ENCODE peak calls at places on chromosomes 11 and 22, in six cellular contexts. S is progenitor cell of endocrine pancreas; V is T-helper 1 cell; M is brain microvascular endothelial cell; X is RWPE1; O is CD4-positive, CD25-positive, alpha-beta regulatory T cell. Y is an unnamed sample.

GRCh38 chr22:24580276-24580675 is 12.6 kb downstream of the LRRC75B start:
- DNase-seq in S (no peak), X (peak), O (no peak), V (no peak), M (no peak), Y (no peak)

GRCh38 chr22:38657248-38657909 is 941 bp downstream of the CBY1 start:
- DNase-seq in X (peak), V (peak), O (peak), M (peak), S (no peak), Y (no peak)

GRCh38 chr22:26486394-26486793 is 2.7 kb downstream of the SRRD start:
- DNase-seq in V (no peak), S (no peak), O (no peak), X (no peak), M (no peak), Y (no peak)

GRCh38 chr11:118312328-118312727 is 7.8 kb downstream of the CD3E start:
- DNase-seq in S (no peak), M (no peak), V (no peak), X (no peak), O (no peak), Y (no peak)

GRCh38 chr11:76380161-76380976 is 563 bp downstream of the THAP12 start:
- DNase-seq in X (peak), S (no peak), M (peak), O (no peak), V (peak), Y (peak)

GRCh38 chr22:22123118-22123959 is 121.2 kb upstream of the VPREB1 start:
- DNase-seq in M (no peak), X (no peak), O (no peak), S (no peak), V (no peak), Y (no peak)

GRCh38 chr11:65868076-65868667 is 4.4 kb downstream of the EFEMP2 start:
- DNase-seq in X (no peak), M (no peak), O (no peak), V (no peak), S (no peak), Y (no peak)

GRCh38 chr22:22955866-22956535 is 68.4 kb downstream of the IGLL5 start:
- DNase-seq in S (peak), V (peak), M (peak), X (peak), O (peak), Y (peak)

GRCh38 chr22:28454431-28455064 is 225.1 kb downstream of the TTC28 start:
- DNase-seq in O (no peak), S (no peak), V (no peak), M (no peak), X (no peak), Y (no peak)

GRCh38 chr11:85955531-85955930 is 100.3 kb downstream of the CCDC83 start:
- DNase-seq in O (no peak), S (no peak), M (peak), V (no peak), X (no peak), Y (no peak)

GRCh38 chr11:110797453-110797852 is 85.2 kb upstream of the ARHGAP20 start:
- DNase-seq in S (no peak), O (no peak), M (no peak), V (no peak), X (no peak), Y (no peak)

GRCh38 chr11:110453684-110454354 is 24.1 kb downstream of the FDX1 start:
- DNase-seq in S (no peak), O (no peak), V (no peak), X (no peak), M (no peak), Y (no peak)

GRCh38 chr22:17119481-17120202 is 1.5 kb downstream of the TMEM121B start:
- DNase-seq in X (no peak), O (no peak), S (no peak), M (no peak), V (no peak), Y (no peak)

GRCh38 chr11:14932447-14932846 is 39.7 kb downstream of the CALCA start:
- DNase-seq in O (no peak), S (no peak), V (no peak), M (no peak), X (no peak), Y (no peak)

Y was measured in T follicular helper cell.